ENCODE peak calls at places on chromosome 22, in six cellular contexts. L is MM.1S; K is CD4-positive, alpha-beta memory T cell; T is neural progenitor cell; Y is upper lobe of left lung; F is mucosa of descending colon. O is an unnamed sample.

GRCh38 chr22:31639640-31640039 is 22.4 kb downstream of the PISD start:
- DNase-seq in L (no peak), K (no peak), T (no peak), Y (peak; percentile 81), F (no peak), O (no peak)

GRCh38 chr22:20052309-20053250 is 27.5 kb upstream of the DGCR8 start:
- DNase-seq in L (no peak), K (no peak), T (no peak), Y (peak; percentile 26), F (peak; percentile 76), O (no peak)

GRCh38 chr22:11628651-11629511 is 3899.1 kb upstream of the OR11H1 start:
- DNase-seq in L (no peak), K (no peak), T (no peak), Y (no peak), F (no peak), O (no peak)

GRCh38 chr22:20508815-20509271 is 1.4 kb downstream of the MED15 start:
- DNase-seq in L (no peak), K (no peak), T (no peak), Y (no peak), F (no peak), O (no peak)

GRCh38 chr22:20424553-20424936 is 13.1 kb downstream of the SCARF2 start:
- DNase-seq in L (no peak), K (no peak), T (no peak), Y (no peak), F (no peak), O (no peak)

GRCh38 chr22:20952544-20953341 is 14.3 kb upstream of the AIFM3 start:
- DNase-seq in L (no peak), K (no peak), T (no peak), Y (no peak), F (peak; percentile 88), O (no peak)

GRCh38 chr22:26608129-26608528 is 9.7 kb downstream of the CRYBB1 start:
- DNase-seq in L (no peak), K (no peak), T (peak; percentile 45), Y (no peak), F (no peak), O (no peak)

GRCh38 chr22:27720860-27721259 is 80.7 kb downstream of the MN1 start:
- DNase-seq in L (no peak), K (no peak), T (no peak), Y (no peak), F (no peak), O (no peak)

GRCh38 chr22:39242389-39242808 is 2.4 kb downstream of the PDGFB start:
- DNase-seq in L (peak; percentile 32), K (no peak), T (peak; percentile 72), Y (no peak), F (no peak), O (no peak)

GRCh38 chr22:39490135-39490798 is 11.8 kb upstream of the MIEF1 start:
- DNase-seq in L (peak; percentile 47), K (peak; percentile 66), T (peak; percentile 89), Y (peak; percentile 92), F (peak; percentile 81), O (peak; percentile 69)

GRCh38 chr22:33656808-33657628 is 263.3 kb downstream of the LARGE1 start:
- DNase-seq in L (no peak), K (no peak), T (no peak), Y (no peak), F (no peak), O (no peak)

GRCh38 chr22:47076758-47077157 is 314.3 kb downstream of the TBC1D22A start:
- DNase-seq in L (no peak), K (no peak), T (no peak), Y (no peak), F (no peak), O (no peak)

GRCh38 chr22:19769393-19769715 is 8.8 kb downstream of the TBX1 start:
- DNase-seq in L (no peak), K (no peak), T (no peak), Y (no peak), F (no peak), O (no peak)

GRCh38 chr22:22702159-22702873 is 57.9 kb downstream of the GGTLC2 start:
- DNase-seq in L (peak; percentile 39), K (no peak), T (peak; percentile 34), Y (no peak), F (peak; percentile 45), O (no peak)
- H3K4me1 ChIP-seq in L (peaks cover 3% of the 10 kb centered on the region), K (no peaks in the 10 kb centered on the region), T (no peaks in the 10 kb centered on the region), Y (no peaks in the 10 kb centered on the region), F (no peaks in the 10 kb centered on the region), O (no peaks in the 10 kb centered on the region)

GRCh38 chr22:50305393-50305657 is 2.1 kb downstream of the PLXNB2 start:
- DNase-seq in L (no peak), K (no peak), T (no peak), Y (no peak), F (no peak), O (no peak)
- H3K4me3 ChIP-seq in L (no peak overlapping the region), K (no peak overlapping the region), T (peak overlapping the region; percentile 100), Y (peak overlapping the region; percentile 90), F (no peak overlapping the region), O (no peak overlapping the region)

GRCh38 chr22:43241699-43242386 is 54.9 kb upstream of the TTLL12 start:
- DNase-seq in L (no peak), K (no peak), T (no peak), Y (peak; percentile 62), F (no peak), O (no peak)

GRCh38 chr22:43244803-43245527 is 58.0 kb upstream of the TTLL12 start:
- DNase-seq in L (no peak), K (no peak), T (no peak), Y (no peak), F (no peak), O (no peak)

GRCh38 chr22:43243275-43243768 is 56.4 kb upstream of the TTLL12 start:
- DNase-seq in L (no peak), K (no peak), T (no peak), Y (no peak), F (no peak), O (no peak)

GRCh38 chr22:43242627-43243026 is 55.7 kb upstream of the TTLL12 start:
- DNase-seq in L (no peak), K (no peak), T (no peak), Y (no peak), F (no peak), O (no peak)

DNA sequence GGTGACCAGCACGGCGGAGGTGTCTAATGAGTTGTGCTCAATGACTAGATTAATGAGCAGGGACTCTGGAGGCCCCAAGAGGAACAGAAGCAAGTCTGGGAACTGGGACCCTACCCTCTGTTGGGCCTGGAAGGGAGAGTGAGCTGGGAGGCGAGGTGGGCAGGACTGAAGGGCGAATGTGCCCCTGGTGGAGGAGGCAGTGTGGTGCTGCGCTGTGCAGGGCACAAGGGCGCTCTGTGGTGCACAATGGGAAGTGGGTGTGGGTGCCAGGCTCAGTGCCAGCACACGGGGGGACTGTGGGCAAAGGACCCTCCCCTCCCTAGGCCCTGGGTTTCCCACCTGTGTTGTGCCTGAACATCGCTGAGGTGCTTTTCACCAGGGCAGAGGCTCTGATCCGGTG is 57.5 kb upstream of the TTLL12 start:
- DNase-seq in L (no peak), K (no peak), T (no peak), Y (no peak), F (no peak), O (no peak)
- H3K4me1 ChIP-seq in L (no peaks in the 10 kb centered on the region), K (no peaks in the 10 kb centered on the region), T (peaks cover 4% of the 10 kb centered on the region), Y (peaks cover 3% of the 10 kb centered on the region), F (no peaks in the 10 kb centered on the region), O (no peaks in the 10 kb centered on the region)

GRCh38 chr22:29306175-29306829 is at the start of gene GAS2L1:
- DNase-seq in L (peak; percentile 58), K (peak; percentile 34), T (peak; percentile 81), Y (peak; percentile 83), F (peak; percentile 85), O (no peak)
- H3K4me3 ChIP-seq in L (peak within 1 kb of the TSS; percentile 77), K (peak within 1 kb of the TSS; percentile 42), T (peak within 1 kb of the TSS; percentile 61), Y (peak within 1 kb of the TSS; percentile 67), F (peak within 1 kb of the TSS; percentile 75), O (peak within 1 kb of the TSS; percentile 73)

GRCh38 chr22:36467042-36467810 is 14.2 kb downstream of the TXN2 start:
- DNase-seq in L (no peak), K (no peak), T (no peak), Y (peak; percentile 31), F (no peak), O (no peak)

GRCh38 chr22:36466258-36466657 is 15.2 kb downstream of the TXN2 start:
- DNase-seq in L (no peak), K (no peak), T (no peak), Y (no peak), F (no peak), O (no peak)

GRCh38 chr22:36464715-36465231 is 16.7 kb downstream of the TXN2 start:
- DNase-seq in L (no peak), K (no peak), T (no peak), Y (no peak), F (no peak), O (no peak)

GRCh38 chr22:36463783-36464184 is 17.7 kb downstream of the TXN2 start:
- DNase-seq in L (no peak), K (no peak), T (no peak), Y (peak; percentile 72), F (no peak), O (no peak)

DNA sequence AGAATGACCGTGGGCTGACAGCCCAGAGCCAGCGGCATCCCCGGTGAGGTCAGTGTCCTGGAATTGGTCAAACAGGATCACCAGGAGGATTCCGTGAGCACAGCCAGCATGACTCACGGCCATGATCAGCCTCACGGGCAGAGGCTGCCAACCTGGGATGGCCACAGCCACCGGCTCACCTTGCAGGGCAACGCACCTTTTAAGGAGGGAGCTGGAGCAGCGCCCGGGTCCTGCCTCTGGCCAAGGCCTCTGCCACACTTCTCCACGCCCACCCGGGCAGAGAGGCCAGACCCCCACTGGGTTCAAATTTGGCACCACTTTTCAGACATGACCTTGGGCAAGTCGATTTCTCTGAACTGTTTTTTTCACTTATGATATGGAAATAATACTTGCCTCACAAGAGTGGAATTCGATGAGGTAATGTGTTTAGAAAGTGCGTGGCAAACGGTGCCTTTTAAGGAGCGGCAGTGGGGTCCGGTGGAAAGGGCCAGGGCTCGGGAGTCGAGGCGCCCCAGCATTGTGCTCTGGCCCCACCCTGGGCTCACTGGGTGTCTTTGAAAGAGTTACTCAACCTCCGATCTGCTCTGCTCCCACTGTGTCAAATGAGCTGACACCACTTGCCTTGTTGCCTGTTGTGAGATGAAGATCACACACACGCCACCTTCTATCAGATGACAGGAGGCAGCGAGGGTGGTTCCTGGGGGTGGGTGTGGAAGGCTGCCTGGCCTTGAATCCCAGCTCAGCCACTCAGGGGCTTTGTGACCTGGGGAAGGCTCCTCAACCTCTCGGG is 16.0 kb downstream of the TXN2 start:
- DNase-seq in L (no peak), K (no peak), T (no peak), Y (peak; percentile 88), F (peak; percentile 62), O (no peak)
- H3K4me1 ChIP-seq in L (peaks cover 34% of the 10 kb centered on the region), K (peaks cover 16% of the 10 kb centered on the region), T (no peaks in the 10 kb centered on the region), Y (peaks cover 64% of the 10 kb centered on the region), F (peaks cover 23% of the 10 kb centered on the region), O (peaks cover 6% of the 10 kb centered on the region)